ENCODE peak calls at places on chromosomes 4 and X, in ten cellular contexts. B, M, J, Y, S, I, L, Z, E and O are unnamed samples.

GRCh38 chr4:47926667-47927258 is 12.4 kb upstream of the NFXL1 start:
- DNase-seq in M (no peak), S (peak; percentile 76), E (peak; percentile 65), L (peak; percentile 75), Y (peak; percentile 64), J (peak; percentile 56), I (no peak), Z (peak; percentile 32), B (peak; percentile 81), O (no peak)

GRCh38 chr4:156695163-156695562 is 276.4 kb downstream of the PDGFC start:
- DNase-seq in J (no peak), Y (no peak), B (no peak), I (no peak), S (no peak), Z (no peak), L (no peak), E (no peak), M (no peak), O (no peak)

GRCh38 chr4:27178066-27178465 is 317.4 kb downstream of the STIM2 start:
- DNase-seq in I (no peak), M (no peak), L (no peak), S (no peak), E (no peak), J (no peak), B (no peak), Y (no peak), Z (no peak), O (no peak)

GRCh38 chrX:155068165-155068564 is 2.8 kb downstream of the CMC4 start:
- DNase-seq in Y (no peak), E (no peak), J (no peak), Z (peak; percentile 57), S (peak; percentile 28), B (peak; percentile 63), I (no peak), M (no peak), L (no peak), O (no peak)

GRCh38 chrX:134626434-134626833 is 31.8 kb downstream of the PLAC1 start:
- DNase-seq in J (no peak), E (no peak), M (no peak), S (no peak), Z (no peak), Y (no peak), I (no peak), B (no peak), L (no peak), O (no peak)

GRCh38 chrX:41384041-41384705 is 50.2 kb downstream of the DDX3X start:
- DNase-seq in E (no peak), I (peak; percentile 75), M (no peak), L (no peak), J (no peak), B (peak; percentile 86), Y (no peak), Z (peak; percentile 74), S (peak; percentile 80), O (peak; percentile 3)

GRCh38 chr4:86557526-86557925 is 36.6 kb upstream of the PTPN13 start:
- DNase-seq in E (peak; percentile 42), I (no peak), Z (no peak), M (no peak), Y (no peak), S (no peak), L (no peak), J (no peak), B (peak; percentile 36), O (no peak)

GRCh38 chrX:139932077-139932900 is 564 bp downstream of the ATP11C start:
- DNase-seq in J (peak; percentile 61), E (peak; percentile 43), S (peak; percentile 81), B (peak; percentile 34), Z (no peak), M (no peak), Y (peak; percentile 62), L (peak; percentile 47), I (peak; percentile 73), O (no peak)

GRCh38 chrX:21806691-21807090 is 32.7 kb upstream of the MBTPS2 start:
- DNase-seq in M (no peak), Z (peak; percentile 6), J (no peak), I (no peak), E (no peak), B (no peak), L (no peak), S (no peak), Y (no peak), O (no peak)

GRCh38 chrX:138885886-138886285 is 174.4 kb upstream of the FGF13 start:
- DNase-seq in E (no peak), M (no peak), I (no peak), Y (no peak), S (no peak), Z (peak; percentile 71), L (no peak), J (no peak), B (peak; percentile 1), O (no peak)

GRCh38 chrX:134732676-134733075 is 74.4 kb upstream of the PLAC1 start:
- DNase-seq in Z (peak; percentile 43), E (no peak), S (no peak), J (no peak), L (no peak), B (no peak), M (no peak), Y (no peak), I (no peak), O (no peak)

GRCh38 chrX:13180807-13181206 is 136.4 kb upstream of the FAM9C start:
- DNase-seq in I (no peak), B (peak; percentile 42), J (no peak), M (no peak), Y (no peak), Z (peak; percentile 70), S (no peak), E (no peak), L (no peak), O (peak; percentile 1)

GRCh38 chr4:55356991-55357461 is 11.0 kb downstream of the SRD5A3 start:
- DNase-seq in I (no peak), E (no peak), L (no peak), Y (no peak), B (peak; percentile 64), M (no peak), S (no peak), J (no peak), Z (peak; percentile 38), O (no peak)

GRCh38 chr4:147371661-147372060 is 109.2 kb upstream of the EDNRA start:
- DNase-seq in J (no peak), B (peak; percentile 50), I (no peak), Y (no peak), E (no peak), Z (peak; percentile 79), M (no peak), S (no peak), L (no peak), O (no peak)

GRCh38 chr4:100079264-100079663 is 111.0 kb downstream of the DDIT4L start:
- DNase-seq in M (no peak), L (no peak), S (no peak), I (no peak), J (no peak), Z (no peak), E (no peak), B (no peak), Y (no peak), O (no peak)

GRCh38 chrX:25754399-25754798 is 383.7 kb upstream of the MAGEB18 start:
- DNase-seq in I (no peak), E (no peak), Y (no peak), L (no peak), B (no peak), M (no peak), Z (no peak), S (no peak), J (no peak), O (no peak)

GRCh38 chr4:188417181-188417580 is 277.9 kb downstream of the TRIML1 start:
- DNase-seq in Z (no peak), L (peak; percentile 34), I (no peak), E (no peak), S (no peak), J (no peak), Y (no peak), B (no peak), M (no peak), O (no peak)

GRCh38 chr4:82733636-82734035 is 65.0 kb downstream of the SCD5 start:
- DNase-seq in J (no peak), Z (peak; percentile 76), L (no peak), E (no peak), Y (no peak), B (peak; percentile 77), S (no peak), I (no peak), M (no peak), O (no peak)

GRCh38 chrX:29870608-29871007 is 344.8 kb upstream of the MAGEB2 start:
- DNase-seq in B (no peak), E (no peak), Y (no peak), S (no peak), M (no peak), J (no peak), L (no peak), I (no peak), Z (no peak), O (no peak)

GRCh38 chr4:123661080-123661737 is 264.6 kb downstream of the SPRY1 start:
- DNase-seq in S (no peak), I (no peak), J (no peak), E (peak; percentile 29), M (no peak), Y (no peak), L (no peak), B (peak; percentile 60), Z (no peak), O (no peak)
- TF ChIP-seq CTCF in S (peak; percentile 59), I (peak; percentile 36), J (peak; percentile 60), E (peak; percentile 48), M (peak; percentile 55), Y (peak; percentile 57), L (peak; percentile 13), B (peak; percentile 65), Z (peak; percentile 48), O (peak; percentile 27)

GRCh38 chr4:140151700-140152014 is 2.3 kb downstream of the MAML3 start:
- DNase-seq in Y (no peak), E (peak; percentile 79), L (peak; percentile 82), S (peak; percentile 80), J (peak; percentile 72), B (peak; percentile 91), M (no peak), Z (peak; percentile 89), I (peak; percentile 90), O (no peak)
- TF ChIP-seq CTCF in Y (no peak), E (no peak), L (no peak), S (no peak), J (no peak), B (no peak), M (no peak), Z (no peak), I (no peak), O (no peak)

GRCh38 chrX:50082741-50083140 is 118.1 kb downstream of the AKAP4 start:
- DNase-seq in S (no peak), L (no peak), Y (no peak), B (no peak), E (no peak), I (no peak), J (no peak), M (no peak), Z (no peak), O (no peak)
- TF ChIP-seq CTCF in S (no peak), L (no peak), Y (no peak), B (no peak), E (no peak), I (no peak), J (no peak), M (no peak), Z (no peak), O (no peak)

DNA sequence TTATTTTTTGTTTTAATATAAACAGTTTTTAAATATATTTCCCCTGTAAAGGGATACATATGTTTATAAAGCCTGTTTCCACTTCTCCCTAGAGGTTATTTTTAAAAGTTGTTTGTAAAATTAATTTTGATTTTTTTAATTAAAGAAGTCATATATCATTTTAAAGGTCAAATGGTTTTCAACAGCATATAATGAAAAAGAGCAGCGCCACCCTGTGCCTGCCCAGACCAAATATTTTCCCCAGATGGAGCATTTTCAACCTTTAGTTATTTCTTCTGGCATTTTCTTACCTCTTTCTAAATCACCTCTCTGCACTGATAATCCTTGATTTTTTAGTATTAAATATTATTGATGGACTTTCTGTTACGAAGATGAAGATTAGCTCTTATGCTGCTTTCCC is 21.0 kb downstream of the MSX1 start:
- DNase-seq in B (peak; percentile 27), E (no peak), Y (no peak), S (no peak), I (no peak), M (no peak), L (no peak), J (no peak), Z (no peak), O (no peak)
- TF ChIP-seq CTCF in B (peak; percentile 62), E (peak; percentile 18), Y (no peak), S (peak; percentile 66), I (no peak), M (peak; percentile 40), L (no peak), J (peak; percentile 25), Z (peak; percentile 21), O (no peak)